ENCODE peak calls at places on chromosomes 6 and 20, in nine cellular contexts. One of them, this sample, is unnamed.

GRCh38 chr6:3438190-3439167 is 18.4 kb downstream of the SLC22A23 start:
- DNase-seq in pancreas: peak
- DNase-seq in LNCaP clone FGC: no peak
- DNase-seq in tibial artery: no peak
- DNase-seq in coronary artery: no peak
- DNase-seq in NB4: no peak
- DNase-seq in fibroblast of mammary gland: peak
- DNase-seq in AG10803: peak
- DNase-seq in cardiac muscle cell: no peak
- DNase-seq in this sample: peak

GRCh38 chr20:56345911-56346310 is 12.9 kb upstream of the FAM210B start:
- DNase-seq in pancreas: no peak
- DNase-seq in LNCaP clone FGC: no peak
- DNase-seq in tibial artery: no peak
- DNase-seq in coronary artery: no peak
- DNase-seq in NB4: peak
- DNase-seq in fibroblast of mammary gland: no peak
- DNase-seq in AG10803: no peak
- DNase-seq in cardiac muscle cell: no peak
- DNase-seq in this sample: no peak

GRCh38 chr6:167573461-167574215 is 248.8 kb downstream of the TTLL2 start:
- DNase-seq in pancreas: no peak
- DNase-seq in LNCaP clone FGC: no peak
- DNase-seq in tibial artery: peak
- DNase-seq in coronary artery: no peak
- DNase-seq in NB4: no peak
- DNase-seq in fibroblast of mammary gland: no peak
- DNase-seq in AG10803: no peak
- DNase-seq in cardiac muscle cell: no peak
- DNase-seq in this sample: peak

GRCh38 chr20:50710492-50711063 is 19.2 kb upstream of the RIPOR3 start:
- DNase-seq in pancreas: no peak
- DNase-seq in LNCaP clone FGC: no peak
- DNase-seq in tibial artery: no peak
- DNase-seq in coronary artery: no peak
- DNase-seq in NB4: peak
- DNase-seq in fibroblast of mammary gland: peak
- DNase-seq in AG10803: peak
- DNase-seq in cardiac muscle cell: no peak
- DNase-seq in this sample: peak

GRCh38 chr20:39897058-39897457 is 792.0 kb downstream of the MAFB start:
- DNase-seq in pancreas: no peak
- DNase-seq in LNCaP clone FGC: no peak
- DNase-seq in tibial artery: no peak
- DNase-seq in coronary artery: no peak
- DNase-seq in NB4: no peak
- DNase-seq in fibroblast of mammary gland: peak
- DNase-seq in AG10803: peak
- DNase-seq in cardiac muscle cell: no peak
- DNase-seq in this sample: peak

GRCh38 chr20:41185013-41185757 is 47.8 kb downstream of the PLCG1 start:
- DNase-seq in pancreas: no peak
- DNase-seq in LNCaP clone FGC: no peak
- DNase-seq in tibial artery: peak
- DNase-seq in coronary artery: peak
- DNase-seq in NB4: no peak
- DNase-seq in fibroblast of mammary gland: no peak
- DNase-seq in AG10803: no peak
- DNase-seq in cardiac muscle cell: no peak
- DNase-seq in this sample: no peak

GRCh38 chr20:57092112-57092899 is 174.1 kb downstream of the BMP7 start:
- DNase-seq in pancreas: peak
- DNase-seq in LNCaP clone FGC: no peak
- DNase-seq in tibial artery: no peak
- DNase-seq in coronary artery: no peak
- DNase-seq in NB4: peak
- DNase-seq in fibroblast of mammary gland: peak
- DNase-seq in AG10803: peak
- DNase-seq in cardiac muscle cell: peak
- DNase-seq in this sample: peak

GRCh38 chr6:45845546-45845945 is 170.1 kb downstream of the CLIC5 start:
- DNase-seq in pancreas: no peak
- DNase-seq in LNCaP clone FGC: peak
- DNase-seq in tibial artery: no peak
- DNase-seq in coronary artery: no peak
- DNase-seq in NB4: no peak
- DNase-seq in fibroblast of mammary gland: peak
- DNase-seq in AG10803: peak
- DNase-seq in cardiac muscle cell: no peak
- DNase-seq in this sample: peak

GRCh38 chr20:53141651-53142050 is 169.5 kb downstream of the TSHZ2 start:
- DNase-seq in pancreas: no peak
- DNase-seq in LNCaP clone FGC: no peak
- DNase-seq in tibial artery: no peak
- DNase-seq in coronary artery: no peak
- DNase-seq in NB4: no peak
- DNase-seq in fibroblast of mammary gland: no peak
- DNase-seq in AG10803: no peak
- DNase-seq in cardiac muscle cell: peak
- DNase-seq in this sample: no peak

GRCh38 chr6:169862464-169863148 is 111.2 kb downstream of the ERMARD start:
- DNase-seq in pancreas: peak
- DNase-seq in LNCaP clone FGC: no peak
- DNase-seq in tibial artery: no peak
- DNase-seq in coronary artery: peak
- DNase-seq in NB4: no peak
- DNase-seq in fibroblast of mammary gland: no peak
- DNase-seq in AG10803: no peak
- DNase-seq in cardiac muscle cell: no peak
- DNase-seq in this sample: no peak

GRCh38 chr20:49700411-49701185 is 13.1 kb downstream of the B4GALT5 start:
- DNase-seq in pancreas: no peak
- DNase-seq in LNCaP clone FGC: no peak
- DNase-seq in tibial artery: no peak
- DNase-seq in coronary artery: peak
- DNase-seq in NB4: peak
- DNase-seq in fibroblast of mammary gland: peak
- DNase-seq in AG10803: peak
- DNase-seq in cardiac muscle cell: no peak
- DNase-seq in this sample: peak

GRCh38 chr6:3159805-3160781 is 2.7 kb upstream of the TUBB2A start:
- DNase-seq in pancreas: peak
- DNase-seq in LNCaP clone FGC: no peak
- DNase-seq in tibial artery: no peak
- DNase-seq in coronary artery: no peak
- DNase-seq in NB4: peak
- DNase-seq in fibroblast of mammary gland: peak
- DNase-seq in AG10803: no peak
- DNase-seq in cardiac muscle cell: peak
- DNase-seq in this sample: peak

GRCh38 chr20:47326718-47327137 is 29.8 kb downstream of the ZMYND8 start:
- DNase-seq in pancreas: no peak
- DNase-seq in LNCaP clone FGC: no peak
- DNase-seq in tibial artery: no peak
- DNase-seq in coronary artery: no peak
- DNase-seq in NB4: no peak
- DNase-seq in fibroblast of mammary gland: peak
- DNase-seq in AG10803: peak
- DNase-seq in cardiac muscle cell: no peak
- DNase-seq in this sample: peak

DNA sequence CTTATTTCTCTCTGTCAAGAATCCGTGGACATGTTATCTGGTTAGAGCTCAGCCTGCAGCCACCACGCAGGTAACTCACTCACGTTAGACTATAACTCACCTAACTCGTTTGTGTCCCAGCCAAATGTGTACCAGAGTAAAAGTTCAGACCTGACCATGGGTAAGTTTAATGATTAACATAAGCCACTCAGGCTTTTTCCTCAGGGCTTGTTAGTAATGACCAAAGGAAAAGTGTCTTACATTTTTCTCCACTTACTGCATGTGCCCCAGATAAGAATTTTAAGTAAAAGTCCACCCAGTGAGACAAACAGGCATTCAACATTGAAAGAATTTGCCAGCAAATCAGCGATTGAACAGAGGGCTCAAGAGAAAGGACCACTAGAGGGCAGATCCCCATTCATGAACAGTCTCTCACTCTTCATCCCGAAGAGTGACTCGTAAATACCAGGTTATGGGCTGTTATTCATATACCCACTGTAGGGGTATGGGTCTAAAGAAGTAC is at the start of gene PKHD1:
- DNase-seq in pancreas: no peak
- DNase-seq in LNCaP clone FGC: no peak
- DNase-seq in tibial artery: no peak
- DNase-seq in coronary artery: no peak
- DNase-seq in NB4: peak
- DNase-seq in fibroblast of mammary gland: peak
- DNase-seq in AG10803: peak
- DNase-seq in cardiac muscle cell: peak
- DNase-seq in this sample: peak
- H3K4me3 ChIP-seq in pancreas: peak
- H3K4me3 ChIP-seq in LNCaP clone FGC: no peak
- H3K4me3 ChIP-seq in tibial artery: no peak
- H3K4me3 ChIP-seq in coronary artery: no peak
- H3K4me3 ChIP-seq in NB4: no peak
- H3K4me3 ChIP-seq in fibroblast of mammary gland: no peak
- H3K4me3 ChIP-seq in AG10803: no peak
- H3K4me3 ChIP-seq in cardiac muscle cell: no peak
- H3K4me3 ChIP-seq in this sample: no peak

GRCh38 chr6:154277578-154278128 is 79.0 kb downstream of the IPCEF1 start:
- DNase-seq in pancreas: no peak
- DNase-seq in LNCaP clone FGC: no peak
- DNase-seq in tibial artery: no peak
- DNase-seq in coronary artery: no peak
- DNase-seq in NB4: no peak
- DNase-seq in fibroblast of mammary gland: no peak
- DNase-seq in AG10803: no peak
- DNase-seq in cardiac muscle cell: no peak
- DNase-seq in this sample: no peak
- TF ChIP-seq CTCF in pancreas: peak
- TF ChIP-seq CTCF in LNCaP clone FGC: no peak
- TF ChIP-seq CTCF in tibial artery: no peak
- TF ChIP-seq CTCF in coronary artery: no peak
- TF ChIP-seq CTCF in NB4: no peak
- TF ChIP-seq CTCF in fibroblast of mammary gland: no peak
- TF ChIP-seq CTCF in AG10803: no peak
- TF ChIP-seq CTCF in cardiac muscle cell: no peak
- TF ChIP-seq CTCF in this sample: no peak

DNA sequence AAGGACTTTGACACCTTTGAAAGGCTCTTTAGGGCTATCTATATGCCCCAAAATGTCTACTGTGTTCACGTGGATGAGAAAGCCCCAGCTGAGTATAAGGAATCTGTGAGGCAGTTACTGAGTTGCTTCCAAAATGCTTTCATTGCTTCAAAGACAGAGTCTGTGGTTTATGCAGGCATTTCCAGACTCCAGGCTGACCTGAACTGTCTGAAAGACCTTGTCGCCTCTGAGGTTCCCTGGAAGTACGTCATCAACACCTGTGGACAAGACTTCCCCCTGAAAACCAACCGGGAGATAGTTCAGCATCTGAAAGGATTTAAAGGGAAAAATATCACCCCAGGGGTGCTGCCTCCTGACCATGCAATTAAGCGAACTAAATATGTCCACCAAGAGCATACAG is 65.2 kb downstream of the GCNT2 start:
- DNase-seq in pancreas: no peak
- DNase-seq in LNCaP clone FGC: no peak
- DNase-seq in tibial artery: no peak
- DNase-seq in coronary artery: no peak
- DNase-seq in NB4: no peak
- DNase-seq in fibroblast of mammary gland: no peak
- DNase-seq in AG10803: no peak
- DNase-seq in cardiac muscle cell: peak
- DNase-seq in this sample: no peak
- H3K4me3 ChIP-seq in pancreas: no peak
- H3K4me3 ChIP-seq in LNCaP clone FGC: no peak
- H3K4me3 ChIP-seq in tibial artery: no peak
- H3K4me3 ChIP-seq in coronary artery: no peak
- H3K4me3 ChIP-seq in NB4: no peak
- H3K4me3 ChIP-seq in fibroblast of mammary gland: no peak
- H3K4me3 ChIP-seq in AG10803: no peak
- H3K4me3 ChIP-seq in cardiac muscle cell: peak
- H3K4me3 ChIP-seq in this sample: no peak

GRCh38 chr6:75546401-75546800 is 52.8 kb upstream of the FILIP1 start:
- DNase-seq in pancreas: no peak
- DNase-seq in LNCaP clone FGC: no peak
- DNase-seq in tibial artery: no peak
- DNase-seq in coronary artery: no peak
- DNase-seq in NB4: peak
- DNase-seq in fibroblast of mammary gland: peak
- DNase-seq in AG10803: peak
- DNase-seq in cardiac muscle cell: peak
- DNase-seq in this sample: peak
- TF ChIP-seq CTCF in pancreas: no peak
- TF ChIP-seq CTCF in LNCaP clone FGC: no peak
- TF ChIP-seq CTCF in tibial artery: peak
- TF ChIP-seq CTCF in coronary artery: no peak
- TF ChIP-seq CTCF in NB4: no peak
- TF ChIP-seq CTCF in fibroblast of mammary gland: peak
- TF ChIP-seq CTCF in AG10803: peak
- TF ChIP-seq CTCF in cardiac muscle cell: peak
- TF ChIP-seq CTCF in this sample: peak

DNA sequence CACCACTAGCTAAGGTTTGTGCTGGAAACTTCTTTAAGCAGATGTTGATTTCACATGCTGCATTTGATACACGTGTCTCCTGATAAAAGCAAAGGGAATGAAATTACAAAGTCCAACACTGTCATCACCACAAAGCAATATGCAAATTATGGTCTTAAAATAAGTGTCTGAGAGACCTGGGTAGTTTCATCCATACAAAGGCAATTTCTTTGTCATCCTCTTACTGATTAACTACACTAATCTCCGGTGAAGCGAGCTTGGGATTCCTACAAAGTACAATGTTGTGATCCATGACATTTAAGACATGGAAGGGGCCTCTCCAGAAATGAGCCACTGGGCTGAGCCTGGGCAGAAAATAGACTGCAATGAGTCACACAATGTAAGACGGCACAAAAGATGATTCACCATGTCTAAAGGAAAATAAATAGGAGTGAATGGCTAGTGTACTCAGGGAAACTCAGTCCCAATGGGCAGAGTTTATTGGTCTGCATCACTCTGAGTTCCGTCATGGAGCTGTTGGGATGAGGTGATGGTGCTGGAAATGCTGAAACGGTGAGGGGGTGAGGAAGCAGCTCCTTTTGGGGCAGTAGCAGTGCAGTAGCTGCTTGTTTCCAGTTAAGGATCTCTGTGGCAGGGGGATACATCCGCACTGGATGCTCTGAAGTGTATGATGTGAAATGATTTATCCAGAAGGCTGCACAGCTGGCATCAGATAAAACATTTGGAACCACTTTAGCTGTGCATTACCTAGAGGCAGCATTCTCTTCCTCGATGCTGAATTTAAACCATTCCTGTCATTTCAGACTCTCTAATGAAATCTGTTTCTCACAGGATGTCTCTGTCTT is 103.3 kb downstream of the IBTK start:
- DNase-seq in pancreas: no peak
- DNase-seq in LNCaP clone FGC: no peak
- DNase-seq in tibial artery: peak
- DNase-seq in coronary artery: peak
- DNase-seq in NB4: peak
- DNase-seq in fibroblast of mammary gland: peak
- DNase-seq in AG10803: peak
- DNase-seq in cardiac muscle cell: peak
- DNase-seq in this sample: peak
- H3K4me3 ChIP-seq in pancreas: no peak
- H3K4me3 ChIP-seq in LNCaP clone FGC: no peak
- H3K4me3 ChIP-seq in tibial artery: peak
- H3K4me3 ChIP-seq in coronary artery: peak
- H3K4me3 ChIP-seq in NB4: no peak
- H3K4me3 ChIP-seq in fibroblast of mammary gland: peak
- H3K4me3 ChIP-seq in AG10803: peak
- H3K4me3 ChIP-seq in cardiac muscle cell: no peak
- H3K4me3 ChIP-seq in this sample: no peak

GRCh38 chr20:25223179-25223661 is 24.7 kb upstream of the PYGB start:
- DNase-seq in pancreas: no peak
- DNase-seq in LNCaP clone FGC: no peak
- DNase-seq in tibial artery: peak
- DNase-seq in coronary artery: no peak
- DNase-seq in NB4: peak
- DNase-seq in fibroblast of mammary gland: peak
- DNase-seq in AG10803: peak
- DNase-seq in cardiac muscle cell: no peak
- DNase-seq in this sample: peak
- TF ChIP-seq CTCF in pancreas: no peak
- TF ChIP-seq CTCF in LNCaP clone FGC: no peak
- TF ChIP-seq CTCF in tibial artery: no peak
- TF ChIP-seq CTCF in coronary artery: no peak
- TF ChIP-seq CTCF in NB4: no peak
- TF ChIP-seq CTCF in fibroblast of mammary gland: peak
- TF ChIP-seq CTCF in AG10803: no peak
- TF ChIP-seq CTCF in cardiac muscle cell: peak
- TF ChIP-seq CTCF in this sample: peak